ENCODE peak calls at places on chromosomes 2 and 18, in seven cellular contexts. M is body of pancreas, L is fibroblast of lung, D is A549, I is upper lobe of right lung, N is left lung, X is transverse colon. B is an unnamed sample.

GRCh38 chr2:137706786-137707613 is 257.3 kb upstream of the HNMT start:
- DNase-seq in M (peak; percentile 5), L (no peak), D (no peak), I (peak; percentile 61), N (peak; percentile 74), X (no peak), B (peak; percentile 8)

GRCh38 chr18:59272221-59272888 is 899 bp downstream of the RAX start:
- DNase-seq in M (no peak), L (no peak), D (no peak), I (no peak), N (peak; percentile 77), X (no peak), B (no peak)

GRCh38 chr18:36634573-36635216 is 194.1 kb downstream of the TPGS2 start:
- DNase-seq in M (no peak), L (no peak), D (no peak), I (no peak), N (no peak), X (no peak), B (peak; percentile 77)

GRCh38 chr18:44589709-44590108 is 91.0 kb upstream of the SETBP1 start:
- DNase-seq in M (no peak), L (peak; percentile 84), D (no peak), I (no peak), N (no peak), X (no peak), B (peak; percentile 78)

GRCh38 chr2:1606421-1607235 is 137.7 kb downstream of the PXDN start:
- DNase-seq in M (no peak), L (peak; percentile 49), D (no peak), I (no peak), N (no peak), X (no peak), B (no peak)

GRCh38 chr2:65129276-65129612 is 662 bp downstream of the RAB1A start:
- DNase-seq in M (no peak), L (no peak), D (no peak), I (no peak), N (no peak), X (no peak), B (peak; percentile 14)

GRCh38 chr2:86393521-86394490 is 47.4 kb upstream of the KDM3A start:
- DNase-seq in M (peak; percentile 20), L (no peak), D (no peak), I (no peak), N (no peak), X (peak; percentile 29), B (peak; percentile 82)

GRCh38 chr2:157784169-157784822 is 91.8 kb downstream of the ACVR1 start:
- DNase-seq in M (peak; percentile 80), L (peak; percentile 38), D (peak; percentile 41), I (peak; percentile 66), N (peak; percentile 73), X (peak; percentile 77), B (peak; percentile 91)

GRCh38 chr18:7172611-7173010 is 55.0 kb upstream of the LAMA1 start:
- DNase-seq in M (no peak), L (no peak), D (no peak), I (no peak), N (no peak), X (no peak), B (peak; percentile 16)

GRCh38 chr2:236774171-236774570 is 204.5 kb downstream of the ACKR3 start:
- DNase-seq in M (no peak), L (no peak), D (no peak), I (no peak), N (no peak), X (no peak), B (no peak)

GRCh38 chr2:219441451-219442205 is 7.0 kb downstream of the SPEG start:
- DNase-seq in M (peak; percentile 62), L (peak; percentile 58), D (peak; percentile 46), I (no peak), N (no peak), X (peak; percentile 55), B (peak; percentile 44)

GRCh38 chr18:9734189-9734588 is 26.1 kb downstream of the RAB31 start:
- DNase-seq in M (no peak), L (no peak), D (peak; percentile 33), I (no peak), N (no peak), X (peak; percentile 45), B (peak; percentile 93)

GRCh38 chr2:98573426-98573825 is 34.9 kb downstream of the COA5 start:
- DNase-seq in M (no peak), L (no peak), D (no peak), I (no peak), N (no peak), X (no peak), B (no peak)

GRCh38 chr2:217105733-217106649 is 246.1 kb upstream of the TNP1 start:
- DNase-seq in M (no peak), L (peak; percentile 87), D (peak; percentile 86), I (no peak), N (no peak), X (no peak), B (peak; percentile 94)

GRCh38 chr2:86372641-86373502 is 35.4 kb upstream of the REEP1 start:
- DNase-seq in M (peak; percentile 67), L (peak; percentile 53), D (peak; percentile 72), I (no peak), N (no peak), X (peak; percentile 60), B (peak; percentile 64)

GRCh38 chr2:181457741-181458425 is 697 bp downstream of the ITGA4 start:
- DNase-seq in M (peak; percentile 10), L (peak; percentile 48), D (no peak), I (peak; percentile 71), N (peak; percentile 83), X (peak; percentile 61), B (peak; percentile 17)

GRCh38 chr2:239833728-239834109 is 191.4 kb downstream of the NDUFA10 start:
- DNase-seq in M (no peak), L (no peak), D (no peak), I (peak; percentile 34), N (peak; percentile 28), X (no peak), B (no peak)

GRCh38 chr2:241154915-241155314 is 4.6 kb downstream of the PPP1R7 start:
- DNase-seq in M (no peak), L (peak; percentile 69), D (no peak), I (no peak), N (no peak), X (no peak), B (no peak)

GRCh38 chr2:85367180-85367579 is 12.6 kb downstream of the ELMOD3 start:
- DNase-seq in M (no peak), L (no peak), D (no peak), I (no peak), N (no peak), X (no peak), B (no peak)

GRCh38 chr2:28391564-28392296 is 928 bp upstream of the FOSL2 start:
- DNase-seq in M (peak; percentile 87), L (peak; percentile 95), D (peak; percentile 96), I (peak; percentile 95), N (peak; percentile 96), X (peak; percentile 98), B (peak; percentile 78)

GRCh38 chr2:224126459-224126858 is 87.4 kb upstream of the SERPINE2 start:
- DNase-seq in M (no peak), L (no peak), D (no peak), I (no peak), N (no peak), X (no peak), B (no peak)

GRCh38 chr2:10161206-10161931 is 38.8 kb downstream of the RRM2 start:
- DNase-seq in M (no peak), L (no peak), D (peak; percentile 34), I (no peak), N (no peak), X (peak; percentile 64), B (peak; percentile 59)

GRCh38 chr2:131048641-131049040 is 44.6 kb downstream of the FAM168B start:
- DNase-seq in M (no peak), L (no peak), D (no peak), I (no peak), N (no peak), X (no peak), B (no peak)

DNA sequence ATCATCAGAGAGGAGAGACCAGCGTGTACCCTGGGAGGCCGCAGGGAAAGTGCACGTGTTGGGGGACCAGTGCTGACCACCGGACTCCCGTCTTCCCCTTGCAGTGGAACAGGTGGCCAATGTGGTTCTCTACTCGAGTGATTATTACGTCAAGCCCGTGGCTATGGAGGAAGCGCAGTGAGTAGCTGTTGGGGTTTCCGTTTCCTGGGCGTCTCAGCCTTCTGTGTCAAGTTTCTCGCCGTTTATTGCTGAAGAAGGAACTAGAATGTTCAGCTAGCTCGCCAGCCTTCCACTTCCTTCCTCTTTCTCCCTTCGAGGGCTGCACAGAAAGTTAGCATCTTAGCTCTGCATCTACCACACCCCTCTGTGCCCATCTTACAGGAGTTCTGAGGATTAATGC is 22.8 kb upstream of the DGKD start:
- DNase-seq in M (peak; percentile 42), L (no peak), D (no peak), I (peak; percentile 68), N (peak; percentile 80), X (peak; percentile 77), B (no peak)
- H3K4me3 ChIP-seq in M (no peak overlapping the region), L (no peak overlapping the region), D (no peak overlapping the region), I (no peak overlapping the region), N (no peak overlapping the region), X (no peak overlapping the region), B (no peak overlapping the region)

DNA sequence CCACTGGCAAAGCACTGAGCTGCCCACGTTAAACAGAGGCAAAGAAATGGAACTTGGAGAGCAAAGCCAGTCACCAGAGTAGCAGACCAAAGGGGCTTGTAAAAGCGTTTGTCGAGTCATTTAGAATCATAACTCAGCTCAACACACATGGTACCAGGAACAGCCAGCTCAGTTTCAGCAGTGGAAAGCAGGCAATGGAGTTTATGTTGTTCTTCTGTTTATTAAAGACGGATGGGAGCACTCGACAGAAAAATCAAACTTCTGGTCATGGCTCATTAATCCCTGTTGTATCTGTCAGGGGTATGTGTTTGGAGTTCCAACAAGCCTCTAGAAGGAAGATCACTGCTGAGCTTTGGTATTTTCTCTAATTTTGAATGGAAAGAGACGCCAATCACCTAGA is 91.3 kb downstream of the POU3F3 start:
- DNase-seq in M (no peak), L (no peak), D (no peak), I (no peak), N (no peak), X (no peak), B (no peak)
- TF ChIP-seq CTCF in M (no peak), L (no peak), D (no peak), I (no peak), N (no peak), X (no peak), B (no peak)

GRCh38 chr2:176123847-176124273 is 1.3 kb downstream of the HOXD9 start:
- DNase-seq in M (no peak), L (no peak), D (no peak), I (no peak), N (peak; percentile 51), X (no peak), B (no peak)
- H3K4me3 ChIP-seq in M (no peak overlapping the region), L (no peak overlapping the region), D (no peak overlapping the region), I (no peak overlapping the region), N (no peak overlapping the region), X (no peak overlapping the region), B (no peak overlapping the region)

GRCh38 chr2:112962308-112963175 is 15.3 kb upstream of the IL36G start:
- DNase-seq in M (no peak), L (no peak), D (no peak), I (no peak), N (no peak), X (no peak), B (peak; percentile 83)

GRCh38 chr2:112958428-112959108 is 19.2 kb upstream of the IL36G start:
- DNase-seq in M (peak; percentile 32), L (peak; percentile 67), D (peak; percentile 60), I (no peak), N (no peak), X (no peak), B (peak; percentile 76)

GRCh38 chr2:112957511-112957910 is 20.3 kb upstream of the IL36G start:
- DNase-seq in M (no peak), L (no peak), D (no peak), I (no peak), N (no peak), X (no peak), B (no peak)

GRCh38 chr2:112959109-112959591 is 18.7 kb upstream of the IL36G start:
- DNase-seq in M (no peak), L (no peak), D (peak; percentile 24), I (no peak), N (no peak), X (no peak), B (peak; percentile 44)

GRCh38 chr2:112960230-112960825 is 17.5 kb upstream of the IL36G start:
- DNase-seq in M (no peak), L (no peak), D (no peak), I (no peak), N (no peak), X (no peak), B (no peak)
- TF ChIP-seq CTCF in M (no peak), L (no peak), D (no peak), I (no peak), N (no peak), X (no peak), B (peak; percentile 32)

B was measured in epithelial cell of esophagus.